ENCODE peak calls at places on chromosomes 16 and 17, in four cellular contexts. One of them, this sample, is unnamed.

GRCh38 chr16:89288577-89288844 is 71.0 kb downstream of the ZNF778 start:
- DNase-seq in HCT116: no peak
- DNase-seq in neural progenitor cell: no peak
- DNase-seq in MM.1S: no peak
- DNase-seq in this sample: no peak

GRCh38 chr17:42171831-42172230 is 9.1 kb downstream of the KCNH4 start:
- DNase-seq in HCT116: no peak
- DNase-seq in neural progenitor cell: peak
- DNase-seq in MM.1S: no peak
- DNase-seq in this sample: no peak

GRCh38 chr16:51440096-51440495 is 289.0 kb upstream of the SALL1 start:
- DNase-seq in HCT116: no peak
- DNase-seq in MM.1S: no peak
- DNase-seq in neural progenitor cell: peak
- DNase-seq in this sample: no peak

GRCh38 chr16:66224636-66225035 is 141.9 kb upstream of the CDH5 start:
- DNase-seq in neural progenitor cell: peak
- DNase-seq in HCT116: no peak
- DNase-seq in MM.1S: no peak
- DNase-seq in this sample: no peak

GRCh38 chr16:75292691-75293090 is 41.3 kb upstream of the BCAR1 start:
- DNase-seq in HCT116: no peak
- DNase-seq in MM.1S: no peak
- DNase-seq in neural progenitor cell: no peak
- DNase-seq in this sample: no peak

GRCh38 chr16:86993426-86994110 is 323.6 kb downstream of the C16orf95 start:
- DNase-seq in HCT116: no peak
- DNase-seq in neural progenitor cell: no peak
- DNase-seq in MM.1S: no peak
- DNase-seq in this sample: no peak

GRCh38 chr16:31386157-31386984 is 6.8 kb upstream of the ITGAD start:
- DNase-seq in HCT116: peak
- DNase-seq in neural progenitor cell: no peak
- DNase-seq in MM.1S: peak
- DNase-seq in this sample: no peak

GRCh38 chr16:27463741-27464662 is 62.0 kb downstream of the IL21R start:
- DNase-seq in HCT116: no peak
- DNase-seq in MM.1S: no peak
- DNase-seq in neural progenitor cell: no peak
- DNase-seq in this sample: no peak

GRCh38 chr17:78794399-78794798 is 12.3 kb upstream of the CYTH1 start:
- DNase-seq in MM.1S: no peak
- DNase-seq in HCT116: no peak
- DNase-seq in neural progenitor cell: no peak
- DNase-seq in this sample: no peak

GRCh38 chr17:30950669-30951399 is 20.0 kb upstream of the RNF135 start:
- DNase-seq in neural progenitor cell: no peak
- DNase-seq in MM.1S: no peak
- DNase-seq in HCT116: no peak
- DNase-seq in this sample: no peak

GRCh38 chr17:60328679-60329078 is 63.3 kb downstream of the USP32 start:
- DNase-seq in neural progenitor cell: no peak
- DNase-seq in HCT116: no peak
- DNase-seq in MM.1S: no peak
- DNase-seq in this sample: no peak

GRCh38 chr17:17567114-17567513 is 24.4 kb downstream of the PEMT start:
- DNase-seq in MM.1S: no peak
- DNase-seq in neural progenitor cell: no peak
- DNase-seq in HCT116: no peak
- DNase-seq in this sample: no peak

GRCh38 chr17:57662021-57662420 is 83.1 kb downstream of the CCDC182 start:
- DNase-seq in HCT116: no peak
- DNase-seq in neural progenitor cell: no peak
- DNase-seq in MM.1S: no peak
- DNase-seq in this sample: no peak

GRCh38 chr16:70375636-70376611 is 29.2 kb downstream of the DDX19A start:
- DNase-seq in HCT116: no peak
- DNase-seq in MM.1S: no peak
- DNase-seq in neural progenitor cell: no peak
- DNase-seq in this sample: no peak

GRCh38 chr16:67842509-67843342 is 606 bp downstream of the THAP11 start:
- DNase-seq in HCT116: no peak
- DNase-seq in neural progenitor cell: peak
- DNase-seq in MM.1S: peak
- DNase-seq in this sample: peak

GRCh38 chr17:14461131-14461530 is 160.2 kb downstream of the HS3ST3B1 start:
- DNase-seq in neural progenitor cell: peak
- DNase-seq in HCT116: no peak
- DNase-seq in MM.1S: no peak
- DNase-seq in this sample: no peak

GRCh38 chr17:78883090-78883532 is 19.9 kb downstream of the CEP295NL start:
- DNase-seq in HCT116: peak
- DNase-seq in neural progenitor cell: no peak
- DNase-seq in MM.1S: no peak
- DNase-seq in this sample: no peak

GRCh38 chr17:7445011-7445927 is at the start of gene CHRNB1:
- DNase-seq in HCT116: peak
- DNase-seq in neural progenitor cell: peak
- DNase-seq in MM.1S: no peak
- DNase-seq in this sample: no peak

GRCh38 chr17:29140631-29141483 is 39.3 kb downstream of the MYO18A start:
- DNase-seq in HCT116: no peak
- DNase-seq in neural progenitor cell: peak
- DNase-seq in MM.1S: no peak
- DNase-seq in this sample: peak

GRCh38 chr16:74563828-74564263 is 43.1 kb downstream of the GLG1 start:
- DNase-seq in neural progenitor cell: no peak
- DNase-seq in MM.1S: no peak
- DNase-seq in HCT116: peak
- DNase-seq in this sample: no peak

GRCh38 chr16:28324887-28325279 is 32.6 kb downstream of the SBK1 start:
- DNase-seq in MM.1S: no peak
- DNase-seq in neural progenitor cell: no peak
- DNase-seq in HCT116: no peak
- DNase-seq in this sample: no peak

GRCh38 chr16:52549011-52549692 is 2.2 kb upstream of the TOX3 start:
- DNase-seq in neural progenitor cell: peak
- DNase-seq in MM.1S: no peak
- DNase-seq in HCT116: no peak
- DNase-seq in this sample: no peak

GRCh38 chr16:58556678-58557077 is 41.4 kb downstream of the SETD6 start:
- DNase-seq in HCT116: no peak
- DNase-seq in neural progenitor cell: peak
- DNase-seq in MM.1S: no peak
- DNase-seq in this sample: no peak

GRCh38 chr16:10617662-10618420 is 37.4 kb upstream of the EMP2 start:
- DNase-seq in MM.1S: no peak
- DNase-seq in HCT116: no peak
- DNase-seq in neural progenitor cell: no peak
- DNase-seq in this sample: no peak

GRCh38 chr16:69399361-69399760 is 13.6 kb upstream of the TERF2 start:
- DNase-seq in neural progenitor cell: no peak
- DNase-seq in HCT116: no peak
- DNase-seq in MM.1S: no peak
- DNase-seq in this sample: no peak

GRCh38 chr16:88959022-88959421 is 18.0 kb downstream of the CBFA2T3 start:
- DNase-seq in HCT116: no peak
- DNase-seq in neural progenitor cell: no peak
- DNase-seq in MM.1S: no peak
- DNase-seq in this sample: no peak

GRCh38 chr17:59439261-59439660 is 107.8 kb downstream of the YPEL2 start:
- DNase-seq in HCT116: no peak
- DNase-seq in MM.1S: no peak
- DNase-seq in neural progenitor cell: no peak
- DNase-seq in this sample: no peak

GRCh38 chr17:49624896-49625295 is 49.2 kb downstream of the NXPH3 start:
- DNase-seq in neural progenitor cell: no peak
- DNase-seq in HCT116: no peak
- DNase-seq in MM.1S: no peak
- DNase-seq in this sample: no peak

GRCh38 chr16:662597-662996 is 5.3 kb upstream of the RHOT2 start:
- DNase-seq in MM.1S: no peak
- DNase-seq in neural progenitor cell: no peak
- DNase-seq in HCT116: no peak
- DNase-seq in this sample: no peak

GRCh38 chr17:60750645-60751044 is 73.0 kb downstream of the BCAS3 start:
- DNase-seq in neural progenitor cell: no peak
- DNase-seq in HCT116: no peak
- DNase-seq in MM.1S: no peak
- DNase-seq in this sample: no peak

GRCh38 chr16:24539850-24540484 is 601 bp downstream of the RBBP6 start:
- DNase-seq in MM.1S: peak
- DNase-seq in neural progenitor cell: peak
- DNase-seq in HCT116: no peak
- DNase-seq in this sample: no peak

GRCh38 chr16:22861585-22861984 is 47.6 kb downstream of the HS3ST2 start:
- DNase-seq in HCT116: no peak
- DNase-seq in MM.1S: no peak
- DNase-seq in neural progenitor cell: no peak
- DNase-seq in this sample: no peak

GRCh38 chr16:47311738-47312505 is 148.9 kb downstream of the ITFG1 start:
- DNase-seq in neural progenitor cell: peak
- DNase-seq in HCT116: peak
- DNase-seq in MM.1S: no peak
- DNase-seq in this sample: peak

GRCh38 chr17:79435296-79435695 is 175.6 kb downstream of the RBFOX3 start:
- DNase-seq in HCT116: no peak
- DNase-seq in MM.1S: no peak
- DNase-seq in neural progenitor cell: no peak
- DNase-seq in this sample: no peak

GRCh38 chr17:6421700-6422604 is 13.0 kb downstream of the AIPL1 start:
- DNase-seq in neural progenitor cell: peak
- DNase-seq in HCT116: peak
- DNase-seq in MM.1S: peak
- DNase-seq in this sample: peak

GRCh38 chr16:22372882-22373661 is 1.3 kb downstream of the CDR2 start:
- DNase-seq in neural progenitor cell: peak
- DNase-seq in MM.1S: peak
- DNase-seq in HCT116: no peak
- DNase-seq in this sample: peak

GRCh38 chr17:80012751-80013741 is 22.6 kb downstream of the TBC1D16 start:
- DNase-seq in neural progenitor cell: peak
- DNase-seq in MM.1S: no peak
- DNase-seq in HCT116: no peak
- DNase-seq in this sample: no peak

GRCh38 chr17:33192961-33193911 is 99.9 kb downstream of the ASIC2 start:
- DNase-seq in HCT116: no peak
- DNase-seq in neural progenitor cell: peak
- DNase-seq in MM.1S: no peak
- DNase-seq in this sample: no peak
- TF ChIP-seq EZH2phosphoT487 in HCT116: no peak
- TF ChIP-seq EZH2phosphoT487 in neural progenitor cell: no peak
- TF ChIP-seq EZH2phosphoT487 in MM.1S: no peak
- TF ChIP-seq EZH2phosphoT487 in this sample: no peak

DNA sequence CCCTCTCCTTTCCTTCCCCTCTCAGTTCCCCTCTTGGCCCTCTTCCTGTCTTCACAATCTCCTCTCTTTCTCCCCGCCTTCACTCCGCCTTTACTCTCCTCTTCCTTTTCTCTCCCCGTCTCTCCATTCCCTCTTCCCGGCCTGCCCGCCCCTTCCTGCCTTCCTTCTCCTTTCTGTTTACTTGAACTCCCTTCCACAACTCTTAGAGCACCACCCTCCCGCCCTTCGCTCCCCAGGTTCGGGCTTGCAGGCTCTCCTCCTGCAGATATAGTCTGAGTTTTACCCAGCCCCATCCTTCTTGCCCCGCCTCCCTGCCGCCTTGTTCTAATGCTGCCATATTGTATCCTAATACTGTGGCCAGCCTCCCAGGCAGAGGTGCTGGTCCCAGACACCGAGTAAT is 201.5 kb upstream of the N4BP1 start:
- DNase-seq in neural progenitor cell: peak
- DNase-seq in HCT116: no peak
- DNase-seq in MM.1S: no peak
- DNase-seq in this sample: no peak
- H3K4me2 ChIP-seq in neural progenitor cell: peak
- H3K4me2 ChIP-seq in HCT116: no peak
- H3K4me2 ChIP-seq in MM.1S: no peak
- H3K4me2 ChIP-seq in this sample: no peak

GRCh38 chr17:12665263-12666210 is at the start of gene MYOCD:
- DNase-seq in neural progenitor cell: peak
- DNase-seq in HCT116: no peak
- DNase-seq in MM.1S: no peak
- DNase-seq in this sample: no peak
- H2AFZ ChIP-seq in neural progenitor cell: peak
- H2AFZ ChIP-seq in HCT116: no peak
- H2AFZ ChIP-seq in MM.1S: no peak
- H2AFZ ChIP-seq in this sample: no peak

DNA sequence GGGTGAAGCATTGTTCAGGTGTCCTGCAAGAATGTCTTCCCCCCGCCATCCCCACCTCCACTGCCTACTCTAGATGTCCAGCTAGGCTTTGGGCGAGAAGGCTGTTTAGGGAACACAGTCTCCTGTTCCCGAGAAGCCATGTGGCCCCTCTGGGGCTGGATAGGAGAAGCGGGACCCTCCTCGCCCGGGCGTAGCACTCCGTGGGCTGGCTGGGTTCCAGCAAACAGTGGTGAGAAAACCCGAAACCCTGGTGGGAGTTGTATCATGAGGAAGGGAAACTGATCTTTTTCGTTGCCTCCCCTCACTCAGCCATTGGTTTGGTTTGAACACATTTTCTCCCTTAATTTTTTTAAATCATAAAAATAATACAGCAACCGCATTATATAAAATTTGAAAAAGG is 56.6 kb downstream of the IRF8 start:
- DNase-seq in neural progenitor cell: no peak
- DNase-seq in MM.1S: no peak
- DNase-seq in HCT116: no peak
- DNase-seq in this sample: no peak
- TF ChIP-seq EZH2phosphoT487 in neural progenitor cell: no peak
- TF ChIP-seq EZH2phosphoT487 in MM.1S: no peak
- TF ChIP-seq EZH2phosphoT487 in HCT116: no peak
- TF ChIP-seq EZH2phosphoT487 in this sample: no peak

GRCh38 chr16:48321307-48322036 is 63.7 kb downstream of the SIAH1 start:
- DNase-seq in neural progenitor cell: no peak
- DNase-seq in MM.1S: no peak
- DNase-seq in HCT116: no peak
- DNase-seq in this sample: no peak

GRCh38 chr16:48318630-48319029 is 66.6 kb downstream of the SIAH1 start:
- DNase-seq in neural progenitor cell: no peak
- DNase-seq in MM.1S: peak
- DNase-seq in HCT116: no peak
- DNase-seq in this sample: peak

GRCh38 chr16:48317614-48318013 is 67.6 kb downstream of the SIAH1 start:
- DNase-seq in HCT116: peak
- DNase-seq in MM.1S: peak
- DNase-seq in neural progenitor cell: no peak
- DNase-seq in this sample: no peak
- H3K4me2 ChIP-seq in HCT116: peak
- H3K4me2 ChIP-seq in MM.1S: no peak
- H3K4me2 ChIP-seq in neural progenitor cell: no peak
- H3K4me2 ChIP-seq in this sample: no peak